ENCODE peak calls at places on chromosomes 2 and 18, in eight cellular contexts. One of them, this sample, is unnamed.

GRCh38 chr2:237122214-237122666 is 36.6 kb downstream of the COPS8 start:
- DNase-seq in mesenchymal stem cell: peak
- DNase-seq in nucleus accumbens: no peak
- DNase-seq in pons: peak
- DNase-seq in HEK293T: peak
- DNase-seq in right cardiac atrium: peak
- DNase-seq in RWPE1: peak
- DNase-seq in IMR-90: peak
- DNase-seq in this sample: peak

GRCh38 chr2:37894047-37894446 is 31.0 kb upstream of the RMDN2 start:
- DNase-seq in right cardiac atrium: no peak
- DNase-seq in RWPE1: no peak
- DNase-seq in IMR-90: no peak
- DNase-seq in pons: no peak
- DNase-seq in nucleus accumbens: no peak
- DNase-seq in mesenchymal stem cell: no peak
- DNase-seq in HEK293T: no peak
- DNase-seq in this sample: no peak

GRCh38 chr2:128371648-128372345 is 53.1 kb upstream of the HS6ST1 start:
- DNase-seq in RWPE1: no peak
- DNase-seq in IMR-90: no peak
- DNase-seq in right cardiac atrium: no peak
- DNase-seq in pons: no peak
- DNase-seq in mesenchymal stem cell: no peak
- DNase-seq in nucleus accumbens: no peak
- DNase-seq in HEK293T: no peak
- DNase-seq in this sample: no peak

GRCh38 chr2:41910126-41910525 is 137.7 kb upstream of the PKDCC start:
- DNase-seq in right cardiac atrium: no peak
- DNase-seq in pons: no peak
- DNase-seq in mesenchymal stem cell: peak
- DNase-seq in IMR-90: peak
- DNase-seq in RWPE1: no peak
- DNase-seq in HEK293T: no peak
- DNase-seq in nucleus accumbens: no peak
- DNase-seq in this sample: no peak

GRCh38 chr2:197911667-197912066 is 107.3 kb downstream of the PLCL1 start:
- DNase-seq in IMR-90: no peak
- DNase-seq in pons: no peak
- DNase-seq in nucleus accumbens: no peak
- DNase-seq in RWPE1: no peak
- DNase-seq in HEK293T: no peak
- DNase-seq in mesenchymal stem cell: no peak
- DNase-seq in right cardiac atrium: no peak
- DNase-seq in this sample: no peak

GRCh38 chr2:47187124-47187523 is 32.0 kb upstream of the STPG4 start:
- DNase-seq in mesenchymal stem cell: no peak
- DNase-seq in HEK293T: no peak
- DNase-seq in pons: no peak
- DNase-seq in right cardiac atrium: no peak
- DNase-seq in IMR-90: no peak
- DNase-seq in RWPE1: no peak
- DNase-seq in nucleus accumbens: no peak
- DNase-seq in this sample: no peak

GRCh38 chr2:230016844-230017243 is 51.9 kb downstream of the SLC16A14 start:
- DNase-seq in mesenchymal stem cell: no peak
- DNase-seq in nucleus accumbens: no peak
- DNase-seq in IMR-90: no peak
- DNase-seq in pons: no peak
- DNase-seq in RWPE1: no peak
- DNase-seq in HEK293T: no peak
- DNase-seq in right cardiac atrium: no peak
- DNase-seq in this sample: no peak

GRCh38 chr18:36186461-36187137 is 698 bp upstream of the MOCOS start:
- DNase-seq in nucleus accumbens: no peak
- DNase-seq in RWPE1: peak
- DNase-seq in IMR-90: no peak
- DNase-seq in HEK293T: peak
- DNase-seq in mesenchymal stem cell: peak
- DNase-seq in pons: no peak
- DNase-seq in right cardiac atrium: peak
- DNase-seq in this sample: peak

GRCh38 chr2:64842030-64842429 is 147.2 kb upstream of the SLC1A4 start:
- DNase-seq in IMR-90: no peak
- DNase-seq in mesenchymal stem cell: no peak
- DNase-seq in pons: no peak
- DNase-seq in HEK293T: no peak
- DNase-seq in right cardiac atrium: no peak
- DNase-seq in nucleus accumbens: no peak
- DNase-seq in RWPE1: no peak
- DNase-seq in this sample: no peak

GRCh38 chr2:131035112-131035825 is 58.0 kb downstream of the FAM168B start:
- DNase-seq in HEK293T: no peak
- DNase-seq in right cardiac atrium: no peak
- DNase-seq in nucleus accumbens: no peak
- DNase-seq in RWPE1: no peak
- DNase-seq in pons: no peak
- DNase-seq in IMR-90: no peak
- DNase-seq in mesenchymal stem cell: no peak
- DNase-seq in this sample: no peak

GRCh38 chr2:174337337-174338154 is 2.8 kb downstream of the SP9 start:
- DNase-seq in IMR-90: no peak
- DNase-seq in HEK293T: peak
- DNase-seq in pons: no peak
- DNase-seq in nucleus accumbens: no peak
- DNase-seq in mesenchymal stem cell: peak
- DNase-seq in right cardiac atrium: peak
- DNase-seq in RWPE1: no peak
- DNase-seq in this sample: peak

GRCh38 chr2:157508676-157509075 is 64.8 kb upstream of the CYTIP start:
- DNase-seq in HEK293T: no peak
- DNase-seq in IMR-90: no peak
- DNase-seq in RWPE1: no peak
- DNase-seq in pons: no peak
- DNase-seq in nucleus accumbens: no peak
- DNase-seq in mesenchymal stem cell: no peak
- DNase-seq in right cardiac atrium: no peak
- DNase-seq in this sample: no peak

GRCh38 chr2:238108423-238109201 is 8.5 kb downstream of the ESPNL start:
- DNase-seq in pons: no peak
- DNase-seq in HEK293T: no peak
- DNase-seq in IMR-90: no peak
- DNase-seq in nucleus accumbens: no peak
- DNase-seq in mesenchymal stem cell: no peak
- DNase-seq in RWPE1: no peak
- DNase-seq in right cardiac atrium: peak
- DNase-seq in this sample: no peak

GRCh38 chr2:81206216-81206615 is 901.7 kb upstream of the LRRTM1 start:
- DNase-seq in IMR-90: no peak
- DNase-seq in RWPE1: no peak
- DNase-seq in nucleus accumbens: no peak
- DNase-seq in mesenchymal stem cell: no peak
- DNase-seq in right cardiac atrium: no peak
- DNase-seq in pons: no peak
- DNase-seq in HEK293T: no peak
- DNase-seq in this sample: no peak

GRCh38 chr2:288002-288742 is at the start of gene ALKAL2:
- DNase-seq in HEK293T: peak
- DNase-seq in nucleus accumbens: no peak
- DNase-seq in right cardiac atrium: peak
- DNase-seq in RWPE1: peak
- DNase-seq in pons: no peak
- DNase-seq in mesenchymal stem cell: peak
- DNase-seq in IMR-90: no peak
- DNase-seq in this sample: no peak

GRCh38 chr18:50473896-50474295 is 86.0 kb upstream of the MAPK4 start:
- DNase-seq in mesenchymal stem cell: no peak
- DNase-seq in HEK293T: no peak
- DNase-seq in nucleus accumbens: no peak
- DNase-seq in RWPE1: no peak
- DNase-seq in right cardiac atrium: no peak
- DNase-seq in IMR-90: no peak
- DNase-seq in pons: no peak
- DNase-seq in this sample: no peak

GRCh38 chr2:44833123-44834069 is 108.1 kb upstream of the SIX3 start:
- DNase-seq in HEK293T: no peak
- DNase-seq in IMR-90: peak
- DNase-seq in RWPE1: peak
- DNase-seq in nucleus accumbens: no peak
- DNase-seq in right cardiac atrium: no peak
- DNase-seq in mesenchymal stem cell: no peak
- DNase-seq in pons: no peak
- DNase-seq in this sample: no peak

GRCh38 chr18:741931-742512 is 29.6 kb upstream of the ENOSF1 start:
- DNase-seq in IMR-90: peak
- DNase-seq in pons: peak
- DNase-seq in right cardiac atrium: no peak
- DNase-seq in mesenchymal stem cell: peak
- DNase-seq in nucleus accumbens: no peak
- DNase-seq in HEK293T: peak
- DNase-seq in RWPE1: peak
- DNase-seq in this sample: no peak

GRCh38 chr18:12890500-12890899 is 6.5 kb upstream of the PTPN2 start:
- DNase-seq in HEK293T: no peak
- DNase-seq in RWPE1: no peak
- DNase-seq in right cardiac atrium: no peak
- DNase-seq in mesenchymal stem cell: no peak
- DNase-seq in pons: no peak
- DNase-seq in nucleus accumbens: no peak
- DNase-seq in IMR-90: no peak
- DNase-seq in this sample: no peak